ENCODE peak calls at places on chromosomes 12 and 14, in four cellular contexts. Y, L, O and T are unnamed samples.

GRCh38 chr12:68374315-68374982 is 42.3 kb upstream of the MDM1 start:
- DNase-seq in Y (no peak), L (no peak), O (peak; percentile 29), T (peak; percentile 59)

GRCh38 chr14:94110552-94111181 is at the start of gene IFI27:
- DNase-seq in Y (no peak), L (no peak), O (no peak), T (no peak)

GRCh38 chr12:27906127-27906500 is 66.4 kb downstream of the PTHLH start:
- DNase-seq in Y (no peak), L (no peak), O (no peak), T (no peak)

GRCh38 chr12:124626841-124627502 is 59.6 kb upstream of the NCOR2 start:
- DNase-seq in Y (no peak), L (no peak), O (no peak), T (no peak)

GRCh38 chr14:66508846-66509621 is 1.1 kb downstream of the GPHN start:
- DNase-seq in Y (peak; percentile 22), L (peak; percentile 40), O (peak; percentile 9), T (peak; percentile 63)

GRCh38 chr12:108821407-108822397 is 35.7 kb downstream of the SSH1 start:
- DNase-seq in Y (no peak), L (no peak), O (no peak), T (peak; percentile 64)

GRCh38 chr12:59149995-59150642 is 229.8 kb upstream of the LRIG3 start:
- DNase-seq in Y (peak; percentile 87), L (peak; percentile 73), O (no peak), T (no peak)

GRCh38 chr12:52170827-52171226 is 21.0 kb downstream of the KRT80 start:
- DNase-seq in Y (no peak), L (no peak), O (no peak), T (no peak)

GRCh38 chr12:67710582-67710981 is 62.0 kb downstream of the DYRK2 start:
- DNase-seq in Y (no peak), L (no peak), O (no peak), T (no peak)

GRCh38 chr14:101024686-101025085 is 121.2 kb upstream of the RTL1 start:
- DNase-seq in Y (no peak), L (no peak), O (no peak), T (no peak)

GRCh38 chr14:55799523-55800095 is 219.6 kb downstream of the KTN1 start:
- DNase-seq in Y (no peak), L (no peak), O (no peak), T (no peak)

GRCh38 chr14:101953151-101953550 is 11.2 kb upstream of the DYNC1H1 start:
- DNase-seq in Y (no peak), L (no peak), O (no peak), T (no peak)

GRCh38 chr12:27940756-27941402 is 31.7 kb downstream of the PTHLH start:
- DNase-seq in Y (peak; percentile 75), L (peak; percentile 59), O (peak; percentile 55), T (peak; percentile 83)

GRCh38 chr12:124469193-124469888 is 98.1 kb downstream of the NCOR2 start:
- DNase-seq in Y (no peak), L (no peak), O (no peak), T (peak; percentile 51)

GRCh38 chr12:113069149-113069548 is 12.6 kb downstream of the DTX1 start:
- DNase-seq in Y (no peak), L (no peak), O (no peak), T (no peak)

GRCh38 chr12:104242546-104243206 is 27.1 kb downstream of the TXNRD1 start:
- DNase-seq in Y (no peak), L (no peak), O (no peak), T (no peak)

GRCh38 chr12:124543052-124543590 is 24.3 kb downstream of the NCOR2 start:
- DNase-seq in Y (peak; percentile 22), L (peak; percentile 70), O (no peak), T (no peak)

GRCh38 chr12:28415755-28416154 is 225.5 kb downstream of the CCDC91 start:
- DNase-seq in Y (peak; percentile 9), L (no peak), O (no peak), T (no peak)

GRCh38 chr14:100288382-100289185 is 17.7 kb downstream of the SLC25A29 start:
- DNase-seq in Y (no peak), L (no peak), O (no peak), T (no peak)

GRCh38 chr12:124179936-124180605 is 114.8 kb upstream of the RFLNA start:
- DNase-seq in Y (no peak), L (no peak), O (no peak), T (no peak)

GRCh38 chr12:2460051-2460450 is 334.7 kb upstream of the FKBP4 start:
- DNase-seq in Y (no peak), L (no peak), O (no peak), T (no peak)

GRCh38 chr12:117152793-117153775 is 37.2 kb downstream of the FBXO21 start:
- DNase-seq in Y (no peak), L (no peak), O (no peak), T (peak; percentile 26)